ENCODE peak calls at places on chromosomes 4 and X, in seven cellular contexts. N is HT1080, C is cardiac fibroblast, M is fibroblast of lung, A is activated B cell treated with CpG ODN at 0.5 μM for 24 hours, Y is thoracic aorta, U is colonic mucosa. I is an unnamed sample.

GRCh38 chr4:8373270-8373972 is 67.1 kb downstream of the ACOX3 start:
- DNase-seq in Y (no peak), N (no peak), C (no peak), A (no peak), U (no peak), M (no peak), I (no peak)

GRCh38 chrX:135707880-135708279 is 5.6 kb upstream of the CT45A1 start:
- DNase-seq in Y (no peak), N (peak), U (peak), M (no peak), C (no peak), A (no peak), I (no peak)

GRCh38 chrX:9291666-9292065 is 173.2 kb upstream of the TBL1X start:
- DNase-seq in C (no peak), Y (no peak), U (no peak), A (no peak), N (no peak), M (no peak), I (peak)

GRCh38 chr4:147863808-147864472 is 132.1 kb downstream of the ARHGAP10 start:
- DNase-seq in Y (no peak), M (peak), C (peak), N (no peak), A (no peak), U (no peak), I (no peak)

GRCh38 chr4:123997116-123997515 is 600.5 kb downstream of the SPRY1 start:
- DNase-seq in Y (no peak), N (no peak), C (no peak), U (no peak), A (no peak), M (no peak), I (no peak)

GRCh38 chr4:73193155-73193554 is 65.4 kb downstream of the ANKRD17 start:
- DNase-seq in M (no peak), U (no peak), Y (no peak), A (no peak), C (no peak), N (no peak), I (no peak)

GRCh38 chr4:20318011-20318898 is 66.5 kb downstream of the SLIT2 start:
- DNase-seq in M (peak), C (no peak), N (peak), A (no peak), Y (no peak), U (no peak), I (no peak)

GRCh38 chr4:125003840-125004239 is 291.3 kb upstream of the ANKRD50 start:
- DNase-seq in Y (no peak), C (no peak), M (no peak), U (no peak), N (no peak), A (no peak), I (no peak)

GRCh38 chrX:9670136-9670905 is 95.3 kb downstream of the GPR143 start:
- DNase-seq in U (no peak), A (no peak), C (peak), Y (no peak), M (peak), N (peak), I (no peak)

GRCh38 chrX:37315511-37316248 is 33.5 kb upstream of the PRRG1 start:
- DNase-seq in C (no peak), A (no peak), Y (no peak), U (no peak), N (no peak), M (no peak), I (no peak)

GRCh38 chr4:168877779-168878491 is 132.1 kb downstream of the CBR4 start:
- DNase-seq in N (no peak), U (peak), C (peak), Y (no peak), A (peak), M (peak), I (no peak)

GRCh38 chr4:137531121-137531520 is 1.2 kb downstream of the PCDH18 start:
- DNase-seq in A (no peak), U (no peak), N (no peak), M (peak), C (peak), Y (no peak), I (no peak)

GRCh38 chr4:185229021-185229818 is 19.8 kb downstream of the SNX25 start:
- DNase-seq in A (no peak), M (no peak), U (no peak), Y (no peak), N (no peak), C (no peak), I (no peak)

GRCh38 chrX:318068-318738 is 393 bp downstream of the GTPBP6 start:
- DNase-seq in U (peak), M (peak), A (peak), C (peak), Y (peak), N (peak), I (peak)

GRCh38 chr4:147644471-147644870 is 27.3 kb downstream of the TMEM184C start:
- DNase-seq in M (no peak), U (no peak), A (no peak), Y (no peak), N (no peak), C (no peak), I (no peak)

GRCh38 chr4:183012862-183013855 is 85.9 kb upstream of the WWC2 start:
- DNase-seq in N (no peak), A (no peak), M (no peak), U (no peak), C (no peak), Y (no peak), I (no peak)

GRCh38 chr4:123591875-123592274 is 195.3 kb downstream of the SPRY1 start:
- DNase-seq in C (no peak), Y (no peak), U (no peak), A (no peak), M (no peak), N (no peak), I (no peak)

GRCh38 chrX:115584715-115585114 is 23.7 kb downstream of the PLS3 start:
- DNase-seq in U (no peak), N (peak), C (no peak), M (peak), A (no peak), Y (no peak), I (no peak)

GRCh38 chrX:46758163-46758955 is 559 bp downstream of the SLC9A7 start:
- DNase-seq in U (no peak), C (no peak), A (peak), N (peak), Y (no peak), M (peak), I (no peak)

GRCh38 chrX:39961441-39961840 is 136.3 kb downstream of the BCOR start:
- DNase-seq in C (no peak), U (no peak), M (no peak), N (no peak), A (no peak), Y (no peak), I (no peak)

GRCh38 chrX:12901486-12901885 is 4.9 kb upstream of the TLR8 start:
- DNase-seq in Y (no peak), M (peak), A (peak), U (peak), C (peak), N (peak), I (no peak)

GRCh38 chr4:81032805-81033684 is 2.5 kb downstream of the BMP3 start:
- DNase-seq in A (no peak), U (peak), M (no peak), Y (no peak), C (no peak), N (no peak), I (no peak)

GRCh38 chrX:107324493-107325310 is 118.3 kb downstream of the DNAAF6 start:
- DNase-seq in M (peak), N (peak), A (no peak), Y (no peak), C (peak), U (peak), I (peak)

GRCh38 chr4:177005801-177006230 is 213.1 kb upstream of the VEGFC start:
- DNase-seq in N (peak), M (peak), C (peak), Y (no peak), U (no peak), A (no peak), I (no peak)